ENCODE peak calls at places on chromosome 15, in six cellular contexts. One of them, this sample, is unnamed.

GRCh38 chr15:71043373-71043772 is 71.9 kb upstream of the THSD4 start:
- DNase-seq in stomach: no peak
- DNase-seq in CD8-positive, alpha-beta T cell: no peak
- DNase-seq in cardiac fibroblast: no peak
- DNase-seq in mammary epithelial cell: peak; percentile 95
- DNase-seq in IMR-90: peak; percentile 81
- DNase-seq in this sample: no peak

GRCh38 chr15:43516185-43516584 is 1.2 kb upstream of the MAP1A start:
- DNase-seq in stomach: no peak
- DNase-seq in CD8-positive, alpha-beta T cell: no peak
- DNase-seq in cardiac fibroblast: peak; percentile 53
- DNase-seq in mammary epithelial cell: no peak
- DNase-seq in IMR-90: no peak
- DNase-seq in this sample: no peak

GRCh38 chr15:85377986-85378385 is 2.4 kb upstream of the AKAP13 start:
- DNase-seq in stomach: no peak
- DNase-seq in CD8-positive, alpha-beta T cell: no peak
- DNase-seq in cardiac fibroblast: no peak
- DNase-seq in mammary epithelial cell: no peak
- DNase-seq in IMR-90: no peak
- DNase-seq in this sample: no peak

GRCh38 chr15:70863450-70864218 is 9.7 kb upstream of the LARP6 start:
- DNase-seq in stomach: no peak
- DNase-seq in CD8-positive, alpha-beta T cell: no peak
- DNase-seq in cardiac fibroblast: peak; percentile 76
- DNase-seq in mammary epithelial cell: peak; percentile 96
- DNase-seq in IMR-90: peak; percentile 92
- DNase-seq in this sample: no peak

GRCh38 chr15:90103669-90104329 is 1.5 kb upstream of the IDH2 start:
- DNase-seq in stomach: peak; percentile 82
- DNase-seq in CD8-positive, alpha-beta T cell: no peak
- DNase-seq in cardiac fibroblast: no peak
- DNase-seq in mammary epithelial cell: no peak
- DNase-seq in IMR-90: no peak
- DNase-seq in this sample: no peak

GRCh38 chr15:73515520-73515919 is 72.6 kb downstream of the REC114 start:
- DNase-seq in stomach: no peak
- DNase-seq in CD8-positive, alpha-beta T cell: no peak
- DNase-seq in cardiac fibroblast: no peak
- DNase-seq in mammary epithelial cell: no peak
- DNase-seq in IMR-90: no peak
- DNase-seq in this sample: no peak

GRCh38 chr15:90552162-90552928 is 22.6 kb downstream of the CRTC3 start:
- DNase-seq in stomach: no peak
- DNase-seq in CD8-positive, alpha-beta T cell: no peak
- DNase-seq in cardiac fibroblast: peak; percentile 58
- DNase-seq in mammary epithelial cell: no peak
- DNase-seq in IMR-90: peak; percentile 94
- DNase-seq in this sample: no peak

GRCh38 chr15:70437089-70437488 is 326.3 kb downstream of the UACA start:
- DNase-seq in stomach: no peak
- DNase-seq in CD8-positive, alpha-beta T cell: no peak
- DNase-seq in cardiac fibroblast: no peak
- DNase-seq in mammary epithelial cell: no peak
- DNase-seq in IMR-90: no peak
- DNase-seq in this sample: no peak

GRCh38 chr15:90519688-90520087 is 10.0 kb upstream of the CRTC3 start:
- DNase-seq in stomach: no peak
- DNase-seq in CD8-positive, alpha-beta T cell: no peak
- DNase-seq in cardiac fibroblast: no peak
- DNase-seq in mammary epithelial cell: peak; percentile 31
- DNase-seq in IMR-90: peak; percentile 84
- DNase-seq in this sample: no peak

GRCh38 chr15:67820992-67821783 is 4.1 kb upstream of the SKOR1 start:
- DNase-seq in stomach: peak; percentile 47
- DNase-seq in CD8-positive, alpha-beta T cell: no peak
- DNase-seq in cardiac fibroblast: peak; percentile 66
- DNase-seq in mammary epithelial cell: peak; percentile 39
- DNase-seq in IMR-90: peak; percentile 51
- DNase-seq in this sample: no peak

GRCh38 chr15:101320501-101321052 is 25.5 kb upstream of the SNRPA1 start:
- DNase-seq in stomach: peak; percentile 40
- DNase-seq in CD8-positive, alpha-beta T cell: peak; percentile 54
- DNase-seq in cardiac fibroblast: peak; percentile 71
- DNase-seq in mammary epithelial cell: no peak
- DNase-seq in IMR-90: peak; percentile 51
- DNase-seq in this sample: peak; percentile 70

GRCh38 chr15:75349851-75350588 is 3.2 kb downstream of the NEIL1 start:
- DNase-seq in stomach: peak; percentile 58
- DNase-seq in CD8-positive, alpha-beta T cell: peak; percentile 74
- DNase-seq in cardiac fibroblast: no peak
- DNase-seq in mammary epithelial cell: no peak
- DNase-seq in IMR-90: no peak
- DNase-seq in this sample: no peak

GRCh38 chr15:55823699-55824098 is 80.7 kb upstream of the PRTG start:
- DNase-seq in stomach: no peak
- DNase-seq in CD8-positive, alpha-beta T cell: no peak
- DNase-seq in cardiac fibroblast: peak; percentile 64
- DNase-seq in mammary epithelial cell: no peak
- DNase-seq in IMR-90: peak; percentile 23
- DNase-seq in this sample: no peak

GRCh38 chr15:45630958-45631691 is 3.7 kb upstream of the SQOR start:
- DNase-seq in stomach: no peak
- DNase-seq in CD8-positive, alpha-beta T cell: no peak
- DNase-seq in cardiac fibroblast: peak; percentile 75
- DNase-seq in mammary epithelial cell: peak; percentile 90
- DNase-seq in IMR-90: peak; percentile 94
- DNase-seq in this sample: no peak

GRCh38 chr15:88612186-88612796 is 8.8 kb upstream of the AEN start:
- DNase-seq in stomach: no peak
- DNase-seq in CD8-positive, alpha-beta T cell: no peak
- DNase-seq in cardiac fibroblast: no peak
- DNase-seq in mammary epithelial cell: no peak
- DNase-seq in IMR-90: no peak
- DNase-seq in this sample: no peak

GRCh38 chr15:88609344-88609743 is 11.8 kb upstream of the AEN start:
- DNase-seq in stomach: no peak
- DNase-seq in CD8-positive, alpha-beta T cell: no peak
- DNase-seq in cardiac fibroblast: no peak
- DNase-seq in mammary epithelial cell: no peak
- DNase-seq in IMR-90: no peak
- DNase-seq in this sample: no peak

GRCh38 chr15:88613074-88613944 is 7.8 kb upstream of the AEN start:
- DNase-seq in stomach: no peak
- DNase-seq in CD8-positive, alpha-beta T cell: no peak
- DNase-seq in cardiac fibroblast: peak; percentile 39
- DNase-seq in mammary epithelial cell: no peak
- DNase-seq in IMR-90: peak; percentile 33
- DNase-seq in this sample: no peak

GRCh38 chr15:88608607-88609181 is 12.4 kb upstream of the AEN start:
- DNase-seq in stomach: no peak
- DNase-seq in CD8-positive, alpha-beta T cell: no peak
- DNase-seq in cardiac fibroblast: no peak
- DNase-seq in mammary epithelial cell: no peak
- DNase-seq in IMR-90: no peak
- DNase-seq in this sample: no peak

DNA sequence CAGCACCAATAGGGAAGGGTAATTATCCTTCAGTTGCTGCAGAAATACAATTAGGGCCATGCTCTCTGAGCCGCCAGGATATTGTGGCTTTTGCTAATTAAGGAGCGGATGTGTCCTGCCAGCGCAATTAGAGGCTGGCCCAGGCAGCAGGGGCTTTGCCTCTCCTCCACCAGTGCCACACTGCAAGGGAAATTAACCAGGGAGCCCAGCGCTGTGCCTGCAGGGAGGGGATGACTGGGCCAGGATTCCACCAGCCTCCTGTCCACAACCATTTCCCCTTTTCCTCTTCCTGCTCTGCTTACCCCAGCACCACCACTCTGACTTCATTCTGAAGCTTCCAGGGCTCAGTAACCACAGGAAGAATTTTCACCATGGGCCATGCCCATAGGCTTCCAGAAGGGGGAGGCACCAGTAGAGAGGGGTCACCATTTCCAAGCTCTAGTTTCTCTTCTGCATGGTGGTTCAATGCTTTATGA is 10.3 kb upstream of the AEN start:
- DNase-seq in stomach: no peak
- DNase-seq in CD8-positive, alpha-beta T cell: no peak
- DNase-seq in cardiac fibroblast: no peak
- DNase-seq in mammary epithelial cell: no peak
- DNase-seq in IMR-90: peak; percentile 13
- DNase-seq in this sample: no peak
- TF ChIP-seq CTCF in stomach: no peak
- TF ChIP-seq CTCF in CD8-positive, alpha-beta T cell: no peak
- TF ChIP-seq CTCF in cardiac fibroblast: no peak
- TF ChIP-seq CTCF in mammary epithelial cell: no peak
- TF ChIP-seq CTCF in IMR-90: peak; percentile 13
- TF ChIP-seq CTCF in this sample: no peak

DNA sequence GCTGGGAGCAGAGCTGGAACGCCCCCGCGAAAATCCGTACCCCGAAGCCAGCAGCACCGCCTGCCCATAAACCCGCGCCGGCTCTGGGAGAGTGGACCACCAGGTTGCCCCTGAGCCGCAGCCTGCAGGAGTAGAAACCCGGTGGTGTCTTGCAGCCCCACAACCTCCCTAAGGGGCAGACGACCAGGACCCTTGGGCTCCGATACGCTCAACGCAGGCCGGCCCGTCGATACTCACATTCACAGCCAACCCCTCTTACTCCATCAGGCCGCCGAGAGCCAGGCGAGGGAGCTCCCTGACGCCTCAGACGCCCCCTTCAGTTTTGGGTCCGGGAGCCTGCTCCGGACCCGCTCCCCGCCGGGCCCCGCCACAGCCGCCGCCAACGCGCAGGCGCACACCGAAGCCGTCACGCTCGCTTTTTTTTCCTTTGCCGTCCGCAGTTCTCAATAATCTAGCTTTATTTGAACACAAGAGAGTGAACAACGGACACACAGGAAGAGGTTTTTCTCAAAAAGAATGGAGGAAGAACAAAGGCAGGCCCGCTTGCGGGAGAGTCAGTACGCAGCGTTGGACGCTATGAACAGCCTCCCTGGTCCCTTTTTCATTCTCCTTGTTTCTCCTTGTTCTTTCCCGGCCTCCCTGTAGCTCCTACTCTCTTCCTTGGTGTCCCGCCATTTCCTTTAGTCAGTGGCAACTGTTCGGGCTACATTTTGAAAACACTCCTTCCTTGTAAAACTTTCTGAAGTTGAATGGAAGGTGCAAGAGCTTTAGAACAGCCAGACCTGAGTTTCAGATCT is at the start of gene ZNF106:
- DNase-seq in stomach: peak; percentile 85
- DNase-seq in CD8-positive, alpha-beta T cell: peak; percentile 83
- DNase-seq in cardiac fibroblast: peak; percentile 94
- DNase-seq in mammary epithelial cell: peak; percentile 84
- DNase-seq in IMR-90: peak; percentile 92
- DNase-seq in this sample: peak; percentile 88
- TF ChIP-seq CTCF in stomach: no peak
- TF ChIP-seq CTCF in CD8-positive, alpha-beta T cell: no peak
- TF ChIP-seq CTCF in cardiac fibroblast: no peak
- TF ChIP-seq CTCF in mammary epithelial cell: no peak
- TF ChIP-seq CTCF in IMR-90: peak; percentile 20
- TF ChIP-seq CTCF in this sample: no peak

GRCh38 chr15:26867199-26868007 is 541 bp downstream of the GABRA5 start:
- DNase-seq in stomach: no peak
- DNase-seq in CD8-positive, alpha-beta T cell: no peak
- DNase-seq in cardiac fibroblast: no peak
- DNase-seq in mammary epithelial cell: no peak
- DNase-seq in IMR-90: no peak
- DNase-seq in this sample: no peak

GRCh38 chr15:26869628-26870027 is 2.8 kb downstream of the GABRA5 start:
- DNase-seq in stomach: no peak
- DNase-seq in CD8-positive, alpha-beta T cell: no peak
- DNase-seq in cardiac fibroblast: no peak
- DNase-seq in mammary epithelial cell: no peak
- DNase-seq in IMR-90: no peak
- DNase-seq in this sample: no peak

GRCh38 chr15:26866298-26867198 is at the start of gene GABRA5:
- DNase-seq in stomach: no peak
- DNase-seq in CD8-positive, alpha-beta T cell: no peak
- DNase-seq in cardiac fibroblast: no peak
- DNase-seq in mammary epithelial cell: no peak
- DNase-seq in IMR-90: peak; percentile 20
- DNase-seq in this sample: peak; percentile 57

GRCh38 chr15:26868029-26868685 is 1.3 kb downstream of the GABRA5 start:
- DNase-seq in stomach: no peak
- DNase-seq in CD8-positive, alpha-beta T cell: no peak
- DNase-seq in cardiac fibroblast: no peak
- DNase-seq in mammary epithelial cell: no peak
- DNase-seq in IMR-90: no peak
- DNase-seq in this sample: no peak

DNA sequence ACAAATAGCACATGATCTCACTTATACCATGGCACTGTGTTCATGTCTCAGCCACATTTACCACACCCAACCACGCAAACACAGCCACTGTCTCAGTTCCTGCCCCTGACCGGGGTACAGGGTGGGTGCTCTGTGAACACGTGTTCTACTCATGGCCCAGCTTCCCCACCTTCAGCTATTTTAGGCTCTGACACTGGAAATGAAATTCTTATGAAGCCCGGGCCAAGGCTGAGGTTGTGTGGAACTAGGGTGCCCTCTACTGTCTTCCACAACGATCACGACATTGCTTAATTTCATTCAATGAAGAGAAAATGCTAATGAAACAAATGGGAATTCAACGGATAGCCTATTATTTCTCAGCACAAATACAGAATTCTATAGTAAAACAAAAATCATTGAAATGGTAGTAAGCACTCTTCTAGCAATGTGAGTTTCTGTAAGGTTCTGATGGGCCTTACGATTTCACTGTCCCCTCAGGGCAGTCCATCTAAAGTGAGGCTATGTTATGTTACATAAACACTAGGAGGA is 2.1 kb upstream of the GABRA5 start:
- DNase-seq in stomach: peak; percentile 31
- DNase-seq in CD8-positive, alpha-beta T cell: no peak
- DNase-seq in cardiac fibroblast: peak; percentile 42
- DNase-seq in mammary epithelial cell: peak; percentile 5
- DNase-seq in IMR-90: peak; percentile 36
- DNase-seq in this sample: no peak
- TF ChIP-seq CTCF in stomach: peak; percentile 22
- TF ChIP-seq CTCF in CD8-positive, alpha-beta T cell: no peak
- TF ChIP-seq CTCF in cardiac fibroblast: peak; percentile 46
- TF ChIP-seq CTCF in mammary epithelial cell: peak; percentile 64
- TF ChIP-seq CTCF in IMR-90: peak; percentile 68
- TF ChIP-seq CTCF in this sample: peak; percentile 91

DNA sequence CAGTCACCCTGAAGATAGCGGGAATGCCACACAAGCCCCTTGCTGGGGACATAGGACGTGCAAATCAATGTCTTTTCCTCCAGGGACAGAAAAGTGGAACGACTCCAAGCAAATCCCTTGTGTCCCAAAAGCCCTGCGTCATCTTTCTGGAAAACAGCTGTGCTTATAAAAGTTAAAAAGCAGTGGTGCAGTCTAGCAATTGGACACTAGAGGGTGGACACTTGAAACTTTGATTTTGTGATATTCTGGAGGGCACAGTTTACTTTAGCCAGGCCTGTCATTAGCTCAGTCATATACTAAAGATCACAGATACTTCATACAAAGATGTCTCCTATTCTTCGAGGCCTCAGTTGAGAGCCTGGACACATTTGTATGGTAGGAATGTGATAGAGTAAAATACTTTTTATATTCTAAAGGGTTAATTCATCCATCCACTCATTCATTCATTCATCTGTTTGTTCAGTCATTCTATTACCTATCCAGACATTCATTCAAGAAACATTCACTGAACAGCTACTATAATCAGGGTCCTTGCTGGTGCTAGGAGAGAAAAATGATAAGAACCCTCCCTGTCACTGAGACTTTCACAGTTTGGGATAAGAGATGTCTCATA is 63.8 kb upstream of the ANKRD34C start:
- DNase-seq in stomach: no peak
- DNase-seq in CD8-positive, alpha-beta T cell: no peak
- DNase-seq in cardiac fibroblast: peak; percentile 6
- DNase-seq in mammary epithelial cell: no peak
- DNase-seq in IMR-90: peak; percentile 17
- DNase-seq in this sample: no peak
- TF ChIP-seq CTCF in stomach: no peak
- TF ChIP-seq CTCF in CD8-positive, alpha-beta T cell: no peak
- TF ChIP-seq CTCF in cardiac fibroblast: peak; percentile 55
- TF ChIP-seq CTCF in mammary epithelial cell: peak; percentile 50
- TF ChIP-seq CTCF in IMR-90: peak; percentile 36
- TF ChIP-seq CTCF in this sample: no peak